ENCODE peak calls at places on chromosome 11, in ten cellular contexts. One of them, this sample, is unnamed.

GRCh38 chr11:823441-824291 is 4.1 kb upstream of the CRACR2B start:
- DNase-seq in heart right ventricle: no peak
- DNase-seq in GM03348: no peak
- DNase-seq in activated naive CD4-positive, alpha-beta T cell: no peak
- DNase-seq in hippocampal formation: no peak
- DNase-seq in neural crest cell: no peak
- DNase-seq in skeletal muscle cell: no peak
- DNase-seq in psoas muscle: no peak
- DNase-seq in IMR-90: no peak
- DNase-seq in fibroblast of villous mesenchyme: no peak
- DNase-seq in this sample: no peak

GRCh38 chr11:110525883-110526282 is 96.1 kb downstream of the FDX1 start:
- DNase-seq in heart right ventricle: no peak
- DNase-seq in GM03348: peak
- DNase-seq in activated naive CD4-positive, alpha-beta T cell: no peak
- DNase-seq in hippocampal formation: no peak
- DNase-seq in neural crest cell: no peak
- DNase-seq in skeletal muscle cell: peak
- DNase-seq in psoas muscle: peak
- DNase-seq in IMR-90: peak
- DNase-seq in fibroblast of villous mesenchyme: peak
- DNase-seq in this sample: no peak

GRCh38 chr11:73070653-73071052 is 71.5 kb downstream of the FCHSD2 start:
- DNase-seq in heart right ventricle: no peak
- DNase-seq in GM03348: no peak
- DNase-seq in activated naive CD4-positive, alpha-beta T cell: no peak
- DNase-seq in hippocampal formation: no peak
- DNase-seq in neural crest cell: no peak
- DNase-seq in skeletal muscle cell: no peak
- DNase-seq in psoas muscle: no peak
- DNase-seq in IMR-90: no peak
- DNase-seq in fibroblast of villous mesenchyme: no peak
- DNase-seq in this sample: no peak

GRCh38 chr11:75480185-75480889 is 45.4 kb downstream of the GDPD5 start:
- DNase-seq in heart right ventricle: no peak
- DNase-seq in GM03348: no peak
- DNase-seq in activated naive CD4-positive, alpha-beta T cell: no peak
- DNase-seq in hippocampal formation: no peak
- DNase-seq in neural crest cell: no peak
- DNase-seq in skeletal muscle cell: no peak
- DNase-seq in psoas muscle: no peak
- DNase-seq in IMR-90: no peak
- DNase-seq in fibroblast of villous mesenchyme: no peak
- DNase-seq in this sample: no peak

GRCh38 chr11:15793032-15793996 is 563.0 kb downstream of the SOX6 start:
- DNase-seq in heart right ventricle: no peak
- DNase-seq in GM03348: no peak
- DNase-seq in activated naive CD4-positive, alpha-beta T cell: no peak
- DNase-seq in hippocampal formation: no peak
- DNase-seq in neural crest cell: no peak
- DNase-seq in skeletal muscle cell: peak
- DNase-seq in psoas muscle: no peak
- DNase-seq in IMR-90: peak
- DNase-seq in fibroblast of villous mesenchyme: peak
- DNase-seq in this sample: no peak

GRCh38 chr11:68364581-68364980 is 52.2 kb downstream of the LRP5 start:
- DNase-seq in heart right ventricle: no peak
- DNase-seq in GM03348: no peak
- DNase-seq in activated naive CD4-positive, alpha-beta T cell: no peak
- DNase-seq in hippocampal formation: no peak
- DNase-seq in neural crest cell: no peak
- DNase-seq in skeletal muscle cell: no peak
- DNase-seq in psoas muscle: no peak
- DNase-seq in IMR-90: no peak
- DNase-seq in fibroblast of villous mesenchyme: no peak
- DNase-seq in this sample: no peak

GRCh38 chr11:83147895-83148294 is 9.0 kb upstream of the PCF11 start:
- DNase-seq in heart right ventricle: no peak
- DNase-seq in GM03348: no peak
- DNase-seq in activated naive CD4-positive, alpha-beta T cell: no peak
- DNase-seq in hippocampal formation: no peak
- DNase-seq in neural crest cell: no peak
- DNase-seq in skeletal muscle cell: no peak
- DNase-seq in psoas muscle: no peak
- DNase-seq in IMR-90: no peak
- DNase-seq in fibroblast of villous mesenchyme: no peak
- DNase-seq in this sample: no peak

GRCh38 chr11:27904358-27905055 is 203.4 kb downstream of the KIF18A start:
- DNase-seq in heart right ventricle: no peak
- DNase-seq in GM03348: peak
- DNase-seq in activated naive CD4-positive, alpha-beta T cell: no peak
- DNase-seq in hippocampal formation: no peak
- DNase-seq in neural crest cell: no peak
- DNase-seq in skeletal muscle cell: peak
- DNase-seq in psoas muscle: no peak
- DNase-seq in IMR-90: peak
- DNase-seq in fibroblast of villous mesenchyme: no peak
- DNase-seq in this sample: no peak

GRCh38 chr11:107591098-107591445 is at the start of gene ELMOD1:
- DNase-seq in heart right ventricle: peak
- DNase-seq in GM03348: peak
- DNase-seq in activated naive CD4-positive, alpha-beta T cell: no peak
- DNase-seq in hippocampal formation: peak
- DNase-seq in neural crest cell: peak
- DNase-seq in skeletal muscle cell: no peak
- DNase-seq in psoas muscle: peak
- DNase-seq in IMR-90: peak
- DNase-seq in fibroblast of villous mesenchyme: peak
- DNase-seq in this sample: peak

GRCh38 chr11:134242376-134242775 is 10.8 kb downstream of the THYN1 start:
- DNase-seq in heart right ventricle: no peak
- DNase-seq in GM03348: no peak
- DNase-seq in activated naive CD4-positive, alpha-beta T cell: no peak
- DNase-seq in hippocampal formation: no peak
- DNase-seq in neural crest cell: no peak
- DNase-seq in skeletal muscle cell: no peak
- DNase-seq in psoas muscle: no peak
- DNase-seq in IMR-90: no peak
- DNase-seq in fibroblast of villous mesenchyme: no peak
- DNase-seq in this sample: no peak

This sample was measured in ovary.